ENCODE peak calls at places on chromosome 13, in five cellular contexts. One of them, this sample, is unnamed.
A peak's percentile ranks its signal among the peaks of the same experiment; 100 is the strongest.

GRCh38 chr13:79455331-79455730 is 25.6 kb upstream of the NDFIP2 start:
- DNase-seq in endothelial cell: no peak
- DNase-seq in mesothelial cell of epicardium: no peak
- DNase-seq in G401: no peak
- DNase-seq in HFFc6: peak; percentile 82
- DNase-seq in this sample: no peak

GRCh38 chr13:101429733-101430132 is 13.4 kb upstream of the NALCN start:
- DNase-seq in G401: no peak
- DNase-seq in mesothelial cell of epicardium: no peak
- DNase-seq in endothelial cell: no peak
- DNase-seq in HFFc6: no peak
- DNase-seq in this sample: no peak

GRCh38 chr13:85816413-85816812 is 17.2 kb upstream of the SLITRK6 start:
- DNase-seq in HFFc6: no peak
- DNase-seq in mesothelial cell of epicardium: no peak
- DNase-seq in G401: no peak
- DNase-seq in endothelial cell: no peak
- DNase-seq in this sample: peak; percentile 44

GRCh38 chr13:51879133-51879532 is 17.4 kb downstream of the CCDC70 start:
- DNase-seq in HFFc6: no peak
- DNase-seq in G401: no peak
- DNase-seq in mesothelial cell of epicardium: no peak
- DNase-seq in endothelial cell: no peak
- DNase-seq in this sample: peak; percentile 10

GRCh38 chr13:24254151-24254810 is 55.1 kb upstream of the C1QTNF9 start:
- DNase-seq in HFFc6: no peak
- DNase-seq in G401: no peak
- DNase-seq in mesothelial cell of epicardium: no peak
- DNase-seq in endothelial cell: no peak
- DNase-seq in this sample: no peak

GRCh38 chr13:47004022-47004421 is 107.2 kb upstream of the HTR2A start:
- DNase-seq in mesothelial cell of epicardium: no peak
- DNase-seq in endothelial cell: no peak
- DNase-seq in HFFc6: no peak
- DNase-seq in G401: no peak
- DNase-seq in this sample: no peak

GRCh38 chr13:112968380-112968909 is 569 bp upstream of the MCF2L start:
- DNase-seq in HFFc6: no peak
- DNase-seq in endothelial cell: no peak
- DNase-seq in G401: peak; percentile 82
- DNase-seq in mesothelial cell of epicardium: no peak
- DNase-seq in this sample: no peak

GRCh38 chr13:85974604-85975366 is 175.6 kb upstream of the SLITRK6 start:
- DNase-seq in HFFc6: no peak
- DNase-seq in G401: no peak
- DNase-seq in endothelial cell: no peak
- DNase-seq in mesothelial cell of epicardium: no peak
- DNase-seq in this sample: peak; percentile 60

GRCh38 chr13:102374233-102374632 is 27.6 kb downstream of the FGF14 start:
- DNase-seq in mesothelial cell of epicardium: no peak
- DNase-seq in G401: no peak
- DNase-seq in endothelial cell: no peak
- DNase-seq in HFFc6: no peak
- DNase-seq in this sample: no peak

GRCh38 chr13:33723365-33723764 is 94.6 kb upstream of the RFC3 start:
- DNase-seq in endothelial cell: no peak
- DNase-seq in G401: no peak
- DNase-seq in mesothelial cell of epicardium: no peak
- DNase-seq in HFFc6: no peak
- DNase-seq in this sample: no peak

GRCh38 chr13:26095846-26096245 is 44.0 kb upstream of the SHISA2 start:
- DNase-seq in G401: no peak
- DNase-seq in endothelial cell: no peak
- DNase-seq in mesothelial cell of epicardium: no peak
- DNase-seq in HFFc6: no peak
- DNase-seq in this sample: no peak

GRCh38 chr13:51125495-51126226 is 14.6 kb upstream of the C13orf42 start:
- DNase-seq in HFFc6: peak; percentile 41
- DNase-seq in mesothelial cell of epicardium: no peak
- DNase-seq in G401: peak; percentile 62
- DNase-seq in endothelial cell: peak; percentile 63
- DNase-seq in this sample: peak; percentile 70

GRCh38 chr13:93307166-93307565 is 80.6 kb downstream of the GPC6 start:
- DNase-seq in G401: no peak
- DNase-seq in mesothelial cell of epicardium: no peak
- DNase-seq in HFFc6: no peak
- DNase-seq in endothelial cell: no peak
- DNase-seq in this sample: no peak

GRCh38 chr13:26929971-26930730 is 169.6 kb upstream of the GPR12 start:
- DNase-seq in HFFc6: peak; percentile 39
- DNase-seq in endothelial cell: peak; percentile 88
- DNase-seq in G401: peak; percentile 80
- DNase-seq in mesothelial cell of epicardium: peak; percentile 72
- DNase-seq in this sample: peak; percentile 63

GRCh38 chr13:75458696-75459422 is 23.1 kb downstream of the TBC1D4 start:
- DNase-seq in G401: peak; percentile 59
- DNase-seq in endothelial cell: peak; percentile 4
- DNase-seq in mesothelial cell of epicardium: no peak
- DNase-seq in HFFc6: no peak
- DNase-seq in this sample: no peak

GRCh38 chr13:46288570-46289259 is 77.0 kb downstream of the LRRC63 start:
- DNase-seq in mesothelial cell of epicardium: no peak
- DNase-seq in G401: peak; percentile 15
- DNase-seq in HFFc6: peak; percentile 46
- DNase-seq in endothelial cell: peak; percentile 12
- DNase-seq in this sample: peak; percentile 61

GRCh38 chr13:50203256-50204083 is 188.2 kb downstream of the KCNRG start:
- DNase-seq in HFFc6: no peak
- DNase-seq in endothelial cell: no peak
- DNase-seq in G401: peak; percentile 12
- DNase-seq in mesothelial cell of epicardium: no peak
- DNase-seq in this sample: no peak

GRCh38 chr13:96835591-96835990 is 158.7 kb downstream of the OXGR1 start:
- DNase-seq in endothelial cell: no peak
- DNase-seq in mesothelial cell of epicardium: no peak
- DNase-seq in HFFc6: no peak
- DNase-seq in G401: no peak
- DNase-seq in this sample: no peak

GRCh38 chr13:84571264-84571663 is 689.0 kb upstream of the SLITRK1 start:
- DNase-seq in mesothelial cell of epicardium: no peak
- DNase-seq in endothelial cell: no peak
- DNase-seq in HFFc6: no peak
- DNase-seq in G401: no peak
- DNase-seq in this sample: no peak